ENCODE peak calls at places on chromosomes 11 and 22, in nine cellular contexts. Z, M, C, Y, B, A, D, F and L are unnamed samples.

GRCh38 chr22:29799217-29799680 is 32.1 kb downstream of the UQCR10 start:
- DNase-seq in Z (no peak), M (no peak), C (no peak), Y (no peak), B (no peak), A (peak), D (peak), F (peak), L (peak)

GRCh38 chr11:60756307-60757032 is at the start of gene MS4A15:
- DNase-seq in Z (peak), M (no peak), C (peak), Y (no peak), B (no peak), A (no peak), D (peak), F (no peak), L (peak)

GRCh38 chr11:71133946-71134345 is 118.4 kb downstream of the SHANK2 start:
- DNase-seq in Z (no peak), M (no peak), C (no peak), Y (no peak), B (no peak), A (no peak), D (no peak), F (no peak), L (no peak)

GRCh38 chr11:43852057-43852636 is 28.5 kb upstream of the ALKBH3 start:
- DNase-seq in Z (peak), M (peak), C (peak), Y (peak), B (peak), A (peak), D (peak), F (peak), L (peak)

GRCh38 chr22:37112084-37112728 is 2.7 kb upstream of the TMPRSS6 start:
- DNase-seq in Z (no peak), M (no peak), C (no peak), Y (no peak), B (no peak), A (no peak), D (no peak), F (no peak), L (peak)

GRCh38 chr11:43315966-43316365 is 4.2 kb downstream of the API5 start:
- DNase-seq in Z (no peak), M (no peak), C (no peak), Y (no peak), B (no peak), A (no peak), D (no peak), F (no peak), L (no peak)

GRCh38 chr11:35005156-35005780 is 88.8 kb downstream of the PDHX start:
- DNase-seq in Z (no peak), M (no peak), C (no peak), Y (no peak), B (no peak), A (no peak), D (no peak), F (peak), L (peak)

GRCh38 chr11:11977206-11977938 is 31.1 kb downstream of the DKK3 start:
- DNase-seq in Z (peak), M (peak), C (peak), Y (no peak), B (no peak), A (peak), D (peak), F (peak), L (no peak)

GRCh38 chr11:43574949-43575915 is 105.3 kb upstream of the HSD17B12 start:
- DNase-seq in Z (no peak), M (no peak), C (peak), Y (no peak), B (peak), A (no peak), D (no peak), F (no peak), L (no peak)

DNA sequence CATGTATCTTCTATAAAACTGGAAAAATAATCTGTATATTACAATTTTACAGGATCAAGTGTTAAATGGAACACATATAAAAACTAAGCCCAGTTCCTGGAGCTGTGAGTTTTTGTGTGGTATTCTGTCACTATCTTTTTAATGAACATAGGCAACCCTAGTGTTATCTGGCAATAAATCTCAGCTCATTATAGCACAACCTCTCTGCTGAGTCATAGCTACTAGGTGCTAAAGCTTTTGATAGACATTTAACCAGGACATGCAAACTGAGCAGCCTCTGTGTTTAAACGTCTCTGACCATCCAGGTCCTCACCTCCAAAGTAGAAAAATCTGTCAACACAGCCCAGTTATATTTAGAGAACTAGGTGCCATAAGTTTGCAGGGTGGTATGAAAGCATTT is 91.0 kb upstream of the CARD18 start:
- DNase-seq in Z (no peak), M (no peak), C (no peak), Y (no peak), B (no peak), A (no peak), D (peak), F (no peak), L (no peak)
- TF ChIP-seq CTCF in Z (no peak), M (no peak), C (no peak), Y (no peak), B (no peak), A (no peak), D (no peak), F (no peak), L (no peak)

GRCh38 chr11:128216198-128216597 is 371.2 kb downstream of the ETS1 start:
- DNase-seq in Z (no peak), M (no peak), C (no peak), Y (no peak), B (no peak), A (no peak), D (no peak), F (no peak), L (no peak)
- TF ChIP-seq CTCF in Z (no peak), M (no peak), C (no peak), Y (no peak), B (no peak), A (no peak), D (no peak), F (no peak), L (no peak)

GRCh38 chr11:130606781-130607511 is 158.5 kb downstream of the ADAMTS15 start:
- DNase-seq in Z (no peak), M (no peak), C (no peak), Y (no peak), B (no peak), A (no peak), D (no peak), F (no peak), L (no peak)

GRCh38 chr11:130604606-130605005 is 156.2 kb downstream of the ADAMTS15 start:
- DNase-seq in Z (no peak), M (no peak), C (no peak), Y (no peak), B (no peak), A (no peak), D (no peak), F (no peak), L (no peak)

GRCh38 chr11:130603585-130603906 is 155.1 kb downstream of the ADAMTS15 start:
- DNase-seq in Z (no peak), M (no peak), C (no peak), Y (no peak), B (no peak), A (no peak), D (no peak), F (peak), L (no peak)

GRCh38 chr11:130608267-130608666 is 159.8 kb downstream of the ADAMTS15 start:
- DNase-seq in Z (no peak), M (no peak), C (no peak), Y (no peak), B (no peak), A (no peak), D (no peak), F (no peak), L (no peak)

DNA sequence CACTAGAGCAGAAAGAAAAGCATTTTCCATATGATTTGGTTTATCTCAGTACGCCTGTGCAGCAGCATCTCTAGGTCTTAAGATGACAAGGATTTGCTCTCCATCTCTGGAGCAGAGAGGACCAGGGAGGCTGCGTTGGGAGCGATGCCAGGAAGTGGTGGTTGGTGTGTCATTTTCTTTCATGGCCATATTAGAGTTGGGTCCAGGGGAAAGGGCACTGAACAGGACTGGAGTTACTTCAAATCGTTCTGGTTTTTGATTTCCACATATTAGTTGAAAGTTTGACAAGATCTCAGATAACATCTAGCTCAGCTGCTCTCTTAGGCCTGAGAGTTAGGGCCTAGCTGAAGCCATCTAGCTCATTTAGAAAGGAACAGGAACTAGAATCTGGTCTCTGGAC is 157.7 kb downstream of the ADAMTS15 start:
- DNase-seq in Z (no peak), M (no peak), C (no peak), Y (no peak), B (no peak), A (no peak), D (no peak), F (no peak), L (no peak)
- TF ChIP-seq CTCF in Z (no peak), M (no peak), C (no peak), Y (no peak), B (no peak), A (no peak), D (no peak), F (no peak), L (no peak)

GRCh38 chr22:39282642-39283311 is 36.6 kb downstream of the RPL3 start:
- DNase-seq in Z (no peak), M (no peak), C (no peak), Y (no peak), B (no peak), A (no peak), D (no peak), F (no peak), L (no peak)
- TF ChIP-seq CTCF in Z (no peak), M (peak), C (peak), Y (no peak), B (no peak), A (no peak), D (no peak), F (no peak), L (no peak)

GRCh38 chr11:73854680-73855079 is 22.0 kb downstream of the COA4 start:
- DNase-seq in Z (no peak), M (peak), C (no peak), Y (no peak), B (no peak), A (no peak), D (no peak), F (no peak), L (no peak)

GRCh38 chr11:73860202-73860601 is 16.4 kb downstream of the COA4 start:
- DNase-seq in Z (no peak), M (no peak), C (no peak), Y (no peak), B (no peak), A (no peak), D (no peak), F (no peak), L (no peak)

GRCh38 chr11:73856001-73856663 is 20.5 kb downstream of the COA4 start:
- DNase-seq in Z (no peak), M (no peak), C (no peak), Y (no peak), B (no peak), A (no peak), D (no peak), F (no peak), L (no peak)

GRCh38 chr11:73862971-73863370 is 13.7 kb downstream of the COA4 start:
- DNase-seq in Z (no peak), M (no peak), C (no peak), Y (no peak), B (no peak), A (no peak), D (no peak), F (no peak), L (no peak)

GRCh38 chr11:73859671-73860070 is 17.0 kb downstream of the COA4 start:
- DNase-seq in Z (no peak), M (no peak), C (no peak), Y (no peak), B (no peak), A (no peak), D (no peak), F (no peak), L (no peak)
- TF ChIP-seq CTCF in Z (no peak), M (no peak), C (no peak), Y (no peak), B (no peak), A (no peak), D (no peak), F (no peak), L (no peak)